ENCODE peak calls at places on chromosome 12, in nine cellular contexts. D, K, F, T, C, R, E, U and Y are unnamed samples.

GRCh38 chr12:74293689-74294131 is 243.9 kb upstream of the ATXN7L3B start:
- DNase-seq in T (no peak), U (no peak), K (no peak), F (no peak), D (no peak), E (no peak), R (peak; percentile 40), C (no peak), Y (peak; percentile 26)

GRCh38 chr12:25388216-25388615 is 137.5 kb upstream of the KRAS start:
- DNase-seq in U (no peak), E (no peak), C (no peak), F (no peak), T (peak; percentile 34), K (peak; percentile 15), D (no peak), R (no peak), Y (peak; percentile 71)

GRCh38 chr12:76194724-76195123 is 110.2 kb upstream of the NAP1L1 start:
- DNase-seq in D (no peak), U (no peak), E (no peak), R (no peak), C (no peak), T (no peak), F (no peak), K (no peak), Y (no peak)

GRCh38 chr12:111322336-111323250 is 46.3 kb downstream of the PHETA1 start:
- DNase-seq in R (no peak), E (peak; percentile 75), D (no peak), C (peak; percentile 96), K (no peak), T (peak; percentile 84), F (no peak), U (no peak), Y (peak; percentile 63)

GRCh38 chr12:49348781-49349180 is 2.1 kb downstream of the DNAJC22 start:
- DNase-seq in U (no peak), R (peak; percentile 27), E (no peak), C (no peak), F (no peak), D (no peak), K (no peak), T (no peak), Y (no peak)

GRCh38 chr12:97323154-97323553 is 139.4 kb upstream of the RMST start:
- DNase-seq in C (no peak), E (no peak), U (no peak), K (no peak), D (no peak), R (no peak), F (no peak), T (no peak), Y (no peak)

GRCh38 chr12:68560823-68561422 is 49.8 kb upstream of the RAP1B start:
- DNase-seq in T (no peak), D (no peak), F (no peak), E (no peak), K (peak; percentile 40), C (no peak), R (no peak), U (no peak), Y (no peak)

GRCh38 chr12:53219956-53220856 is 11.8 kb downstream of the RARG start:
- DNase-seq in D (peak; percentile 43), K (peak; percentile 77), F (peak; percentile 54), C (peak; percentile 27), R (peak; percentile 69), T (no peak), U (peak; percentile 80), E (peak; percentile 63), Y (peak; percentile 75)

GRCh38 chr12:88235183-88235833 is 93.2 kb downstream of the TMTC3 start:
- DNase-seq in C (no peak), U (no peak), F (no peak), T (no peak), K (no peak), D (no peak), R (no peak), E (no peak), Y (no peak)

GRCh38 chr12:98373019-98373554 is 142.3 kb upstream of the TMPO start:
- DNase-seq in F (no peak), T (peak; percentile 45), K (peak; percentile 66), U (peak; percentile 73), C (peak; percentile 29), D (peak; percentile 21), E (peak; percentile 63), R (no peak), Y (peak; percentile 49)

GRCh38 chr12:164207-164606 is 49.8 kb downstream of the SLC6A12 start:
- DNase-seq in U (peak; percentile 43), D (no peak), E (no peak), F (no peak), C (no peak), K (no peak), R (no peak), T (no peak), Y (no peak)

GRCh38 chr12:90712671-90713070 is 242.3 kb downstream of the CCER1 start:
- DNase-seq in E (no peak), T (peak; percentile 45), U (no peak), K (peak; percentile 6), D (no peak), F (no peak), C (no peak), R (no peak), Y (peak; percentile 22)

GRCh38 chr12:11882301-11883019 is 188.3 kb upstream of the BCL2L14 start:
- DNase-seq in R (no peak), D (no peak), F (no peak), T (no peak), C (no peak), K (no peak), E (no peak), U (no peak), Y (no peak)

GRCh38 chr12:9039397-9039977 is 50.1 kb downstream of the KLRG1 start:
- DNase-seq in F (no peak), D (peak; percentile 52), R (no peak), U (peak; percentile 66), K (peak; percentile 55), E (peak; percentile 65), C (no peak), T (peak; percentile 40), Y (peak; percentile 68)

GRCh38 chr12:30278401-30278800 is 417.3 kb downstream of the IPO8 start:
- DNase-seq in U (no peak), E (no peak), T (no peak), C (no peak), F (no peak), K (no peak), R (no peak), D (no peak), Y (no peak)

GRCh38 chr12:52151859-52152783 is 39.7 kb downstream of the KRT80 start:
- DNase-seq in K (peak; percentile 96), F (peak; percentile 63), R (peak; percentile 85), D (no peak), E (peak; percentile 54), C (no peak), T (peak; percentile 93), U (peak; percentile 93), Y (peak; percentile 72)

GRCh38 chr12:53265783-53266182 is 2.3 kb upstream of the ESPL1 start:
- DNase-seq in F (no peak), K (peak; percentile 49), D (no peak), E (no peak), U (no peak), R (no peak), C (no peak), T (no peak), Y (no peak)

GRCh38 chr12:109919466-109919865 is 19.4 kb downstream of the TCHP start:
- DNase-seq in F (no peak), U (no peak), D (no peak), C (no peak), T (no peak), K (no peak), E (no peak), R (no peak), Y (no peak)

GRCh38 chr12:110249105-110249504 is 31.9 kb upstream of the ATP2A2 start:
- DNase-seq in E (no peak), U (no peak), R (peak; percentile 14), K (no peak), C (no peak), D (no peak), T (no peak), F (no peak), Y (peak; percentile 23)

GRCh38 chr12:42859612-42860011 is 270.1 kb upstream of the PRICKLE1 start:
- DNase-seq in T (no peak), K (no peak), F (no peak), E (no peak), R (no peak), C (no peak), D (no peak), U (no peak), Y (no peak)